ENCODE peak calls at places on chromosomes 7 and 10, in six cellular contexts. C is fibroblast of mammary gland, U is left lung, Y is GM23338, R is AG04450, J is stomach. Z is an unnamed sample.

GRCh38 chr7:22801907-22802306 is 20.7 kb downstream of the TOMM7 start:
- DNase-seq in Y (peak; percentile 60), R (no peak), U (no peak), J (no peak), C (no peak), Z (no peak)

GRCh38 chr7:155862516-155863257 is 50.4 kb upstream of the SHH start:
- DNase-seq in C (no peak), J (peak; percentile 23), Y (no peak), R (no peak), U (no peak), Z (no peak)

GRCh38 chr7:140242057-140243031 is 65.6 kb upstream of the KDM7A start:
- DNase-seq in J (peak; percentile 37), U (peak; percentile 63), R (no peak), Y (no peak), C (no peak), Z (no peak)

GRCh38 chr10:97861351-97861750 is 11.7 kb downstream of the GOLGA7B start:
- DNase-seq in R (no peak), U (no peak), J (no peak), C (peak; percentile 66), Y (no peak), Z (no peak)

GRCh38 chr10:13206546-13207443 is 27.4 kb downstream of the UCMA start:
- DNase-seq in R (peak; percentile 21), C (peak; percentile 57), U (no peak), J (no peak), Y (peak; percentile 58), Z (no peak)

GRCh38 chr10:78934994-78935602 is 133.7 kb upstream of the ZMIZ1 start:
- DNase-seq in J (no peak), Y (no peak), U (no peak), R (no peak), C (no peak), Z (no peak)

GRCh38 chr7:64320547-64321495 is 7.1 kb downstream of the ZNF736 start:
- DNase-seq in R (no peak), J (no peak), U (no peak), C (no peak), Y (peak; percentile 10), Z (no peak)

GRCh38 chr7:8213381-8213780 is 48.6 kb downstream of the ICA1 start:
- DNase-seq in U (no peak), Y (no peak), J (no peak), R (no peak), C (no peak), Z (no peak)

GRCh38 chr7:17672774-17673173 is 267.5 kb downstream of the SNX13 start:
- DNase-seq in R (no peak), Y (no peak), C (no peak), U (no peak), J (no peak), Z (no peak)

GRCh38 chr7:17937506-17938115 is 2.7 kb downstream of the SNX13 start:
- DNase-seq in J (no peak), C (peak; percentile 27), R (no peak), U (no peak), Y (no peak), Z (no peak)

GRCh38 chr10:73813333-73813732 is 1.9 kb upstream of the NDST2 start:
- DNase-seq in J (no peak), Y (no peak), C (no peak), R (no peak), U (no peak), Z (no peak)

GRCh38 chr10:73816917-73817729 is 5.7 kb upstream of the NDST2 start:
- DNase-seq in J (no peak), U (no peak), C (no peak), R (no peak), Y (no peak), Z (no peak)

GRCh38 chr10:73815719-73816030 is 4.3 kb upstream of the NDST2 start:
- DNase-seq in U (no peak), Y (no peak), R (no peak), J (no peak), C (no peak), Z (no peak)

GRCh38 chr10:73814276-73814895 is 3.0 kb upstream of the NDST2 start:
- DNase-seq in C (no peak), Y (no peak), U (no peak), J (no peak), R (no peak), Z (no peak)

DNA sequence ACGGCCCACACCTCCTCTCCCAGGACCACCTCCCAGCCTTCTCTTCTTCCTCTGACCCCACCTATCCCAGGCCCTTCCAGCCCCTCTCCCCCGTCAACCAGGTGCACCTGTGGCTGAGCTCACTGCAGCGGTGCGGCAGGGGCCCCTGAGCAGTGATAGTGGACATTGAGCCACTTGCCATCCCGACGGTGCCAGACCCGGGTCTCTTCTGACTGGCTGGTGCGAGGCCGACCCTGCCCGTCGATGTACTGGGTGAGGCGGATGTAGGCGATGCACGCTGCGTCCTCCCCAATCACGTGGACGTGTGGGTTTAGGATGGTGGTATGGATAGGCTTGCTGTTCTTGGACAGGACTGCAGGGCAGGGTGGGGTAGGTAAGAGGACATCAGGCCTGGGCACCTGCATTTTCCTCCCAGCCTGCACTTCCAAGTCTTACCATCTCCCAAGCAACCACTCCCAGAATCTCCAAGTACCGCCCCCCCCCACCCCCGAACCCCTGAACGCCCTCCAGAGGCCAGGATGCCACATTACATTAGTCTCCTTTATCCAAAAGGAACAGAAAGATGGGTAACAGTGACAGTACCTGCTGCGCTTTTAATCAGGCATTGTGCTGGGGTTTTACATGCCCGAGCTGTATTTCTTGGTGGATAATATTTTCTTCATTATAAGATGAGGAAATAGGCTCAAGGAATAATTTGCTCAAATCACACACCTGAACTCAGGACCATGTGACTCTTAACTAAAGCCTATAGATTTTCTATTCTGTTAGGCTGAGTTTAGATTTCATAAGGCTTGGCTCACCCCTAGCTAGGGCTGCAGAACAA is 3.7 kb upstream of the NDST2 start:
- DNase-seq in J (no peak), Y (peak; percentile 82), U (no peak), C (peak; percentile 22), R (no peak), Z (no peak)
- TF ChIP-seq CTCF in J (no peak), Y (peak; percentile 58), U (no peak), C (peak; percentile 19), R (no peak), Z (peak; percentile 40)

GRCh38 chr7:28922618-28923331 is 35.4 kb downstream of the TRIL start:
- DNase-seq in C (peak; percentile 75), Y (peak; percentile 97), R (peak; percentile 43), J (peak; percentile 74), U (peak; percentile 41), Z (peak; percentile 75)
- TF ChIP-seq CTCF in C (peak; percentile 80), Y (peak; percentile 95), R (peak; percentile 85), J (peak; percentile 81), U (peak; percentile 64), Z (peak; percentile 95)

DNA sequence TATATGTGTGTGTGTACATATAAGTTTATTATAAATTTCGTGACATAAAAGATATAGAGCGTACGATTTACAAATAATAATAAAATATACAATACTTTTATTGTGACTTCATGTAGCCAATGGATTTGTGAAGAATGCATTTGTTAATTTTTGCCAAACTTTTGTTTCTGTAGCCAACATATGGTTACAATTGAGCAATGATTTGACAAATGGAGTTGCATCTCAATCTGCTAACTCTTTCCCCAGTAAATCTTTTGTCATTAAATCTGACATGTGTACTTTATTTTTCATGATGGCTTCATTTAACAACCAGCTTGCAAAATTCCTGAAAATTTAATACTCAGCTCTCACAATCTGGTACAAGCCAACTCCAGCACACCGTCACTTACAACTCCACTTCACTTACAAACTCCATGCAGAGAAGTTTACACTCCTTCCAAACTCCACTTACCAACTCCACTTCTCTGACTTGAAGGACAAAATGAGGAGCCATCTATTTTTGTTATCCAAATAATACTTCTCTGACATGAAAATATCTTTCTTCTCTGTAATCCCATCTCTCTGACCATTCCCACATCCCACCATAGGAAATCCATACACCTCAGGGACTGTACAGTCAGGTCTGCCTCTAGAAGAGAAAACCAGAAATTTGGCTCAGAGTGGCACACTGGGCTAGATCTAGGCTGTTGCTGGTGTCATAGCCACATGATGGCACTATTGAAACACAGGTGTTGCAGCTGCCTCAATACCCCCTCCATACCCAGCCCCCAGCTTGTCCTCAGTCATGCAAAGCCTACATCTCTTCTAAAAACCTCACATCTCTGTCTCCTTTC is 26.6 kb upstream of the HIBADH start:
- DNase-seq in R (no peak), Y (peak; percentile 82), U (no peak), C (no peak), J (no peak), Z (no peak)
- TF ChIP-seq CTCF in R (peak; percentile 23), Y (peak; percentile 83), U (no peak), C (peak; percentile 22), J (peak; percentile 23), Z (no peak)

GRCh38 chr7:130719550-130719949 is 14.5 kb downstream of the KLF14 start:
- DNase-seq in J (no peak), R (no peak), C (no peak), U (no peak), Y (no peak), Z (no peak)

GRCh38 chr7:130723784-130724183 is 10.2 kb downstream of the KLF14 start:
- DNase-seq in J (no peak), Y (peak; percentile 12), C (no peak), U (no peak), R (no peak), Z (no peak)

GRCh38 chr7:130721486-130722277 is 12.3 kb downstream of the KLF14 start:
- DNase-seq in Y (peak; percentile 81), R (peak; percentile 7), J (peak; percentile 51), C (peak; percentile 71), U (peak; percentile 58), Z (peak; percentile 67)
- TF ChIP-seq CTCF in Y (peak; percentile 74), R (peak; percentile 71), J (peak; percentile 23), C (peak; percentile 75), U (peak; percentile 32), Z (peak; percentile 68)

DNA sequence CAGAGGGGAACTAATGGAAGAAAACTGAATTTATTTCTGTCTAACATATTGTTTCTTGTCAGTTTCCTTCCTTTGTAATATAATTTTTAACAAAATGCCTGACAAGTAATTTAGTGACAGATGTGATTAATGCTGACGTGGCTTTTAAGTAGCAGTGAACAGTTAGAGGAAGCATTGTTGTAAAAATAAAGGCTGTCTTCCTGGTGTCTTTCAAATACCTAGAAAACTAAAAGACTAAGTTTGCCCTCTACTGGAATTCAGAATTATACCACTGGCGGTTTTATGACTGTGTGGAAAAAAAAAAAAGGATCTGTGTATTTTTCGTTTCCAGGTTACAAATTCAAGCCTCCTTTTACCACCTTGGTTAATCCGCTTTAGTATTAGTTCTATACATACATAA is 217.1 kb upstream of the DPP6 start:
- DNase-seq in Y (no peak), J (no peak), C (no peak), U (no peak), R (no peak), Z (no peak)
- TF ChIP-seq CTCF in Y (no peak), J (no peak), C (no peak), U (no peak), R (no peak), Z (no peak)

Z was measured in neural crest cell.